ENCODE peak calls at places on chromosomes 16 and 17, in eight cellular contexts. A, S, C, G, V, K, H and Y are unnamed samples.

GRCh38 chr17:66750756-66751543 is 84.0 kb upstream of the CACNG5 start:
- DNase-seq in C (no peak), S (no peak), K (no peak), H (no peak), V (no peak), A (no peak), G (no peak), Y (no peak)

GRCh38 chr16:78638371-78638770 is 538.9 kb downstream of the WWOX start:
- DNase-seq in V (no peak), S (no peak), C (no peak), A (no peak), H (no peak), K (no peak), G (no peak), Y (no peak)

GRCh38 chr17:41773190-41773588 is 13.3 kb downstream of the JUP start:
- DNase-seq in A (peak), V (peak), H (no peak), C (peak), G (peak), S (peak), K (peak), Y (no peak)

GRCh38 chr17:42760652-42761581 is at the start of gene RAMP2:
- DNase-seq in C (peak), V (peak), K (peak), G (peak), S (no peak), A (no peak), H (no peak), Y (no peak)

GRCh38 chr17:82826211-82826610 is 13.6 kb downstream of the ZNF750 start:
- DNase-seq in V (no peak), C (no peak), G (no peak), A (no peak), S (no peak), H (no peak), K (no peak), Y (no peak)

GRCh38 chr16:27109666-27110523 is 43.2 kb downstream of the C16orf82 start:
- DNase-seq in S (peak), C (peak), H (no peak), K (peak), G (peak), A (peak), V (peak), Y (peak)

GRCh38 chr17:7122386-7122785 is 7.8 kb upstream of the ASGR2 start:
- DNase-seq in V (no peak), H (no peak), G (no peak), C (no peak), K (no peak), A (no peak), S (no peak), Y (no peak)

GRCh38 chr17:82794781-82795505 is 43.1 kb downstream of the TBCD start:
- DNase-seq in K (no peak), V (no peak), A (no peak), C (no peak), S (no peak), G (no peak), H (no peak), Y (no peak)

GRCh38 chr17:2795412-2796163 is 650 bp upstream of the RAP1GAP2 start:
- DNase-seq in K (no peak), H (no peak), C (no peak), S (no peak), A (no peak), V (no peak), G (no peak), Y (no peak)

GRCh38 chr17:60577147-60577925 is 22.7 kb upstream of the PPM1D start:
- DNase-seq in G (no peak), H (peak), S (no peak), C (no peak), V (peak), A (no peak), K (no peak), Y (no peak)

GRCh38 chr16:31201511-31202401 is 804 bp downstream of the PYCARD start:
- DNase-seq in G (peak), S (no peak), A (peak), K (peak), V (no peak), C (peak), H (no peak), Y (peak)

GRCh38 chr17:82848022-82848592 is 8.3 kb upstream of the ZNF750 start:
- DNase-seq in K (no peak), G (no peak), H (no peak), A (peak), S (no peak), V (peak), C (peak), Y (peak)

GRCh38 chr16:19084879-19085278 is 17.5 kb downstream of the COQ7 start:
- DNase-seq in A (no peak), G (no peak), V (no peak), K (no peak), H (no peak), C (no peak), S (no peak), Y (no peak)

GRCh38 chr17:29504711-29505110 is 62.1 kb downstream of the ABHD15 start:
- DNase-seq in S (no peak), K (no peak), A (no peak), G (no peak), C (no peak), V (no peak), H (no peak), Y (no peak)

GRCh38 chr17:60840456-60840855 is 162.8 kb downstream of the BCAS3 start:
- DNase-seq in V (no peak), K (no peak), S (no peak), C (no peak), H (no peak), A (no peak), G (no peak), Y (no peak)

GRCh38 chr17:71900830-71901229 is 220.0 kb upstream of the SOX9 start:
- DNase-seq in K (no peak), C (no peak), V (no peak), S (no peak), G (no peak), A (no peak), H (no peak), Y (no peak)

GRCh38 chr17:62780273-62780672 is 27.8 kb downstream of the MARCHF10 start:
- DNase-seq in C (peak), G (no peak), K (peak), A (peak), H (no peak), S (peak), V (no peak), Y (no peak)

GRCh38 chr17:43816336-43817320 is 16.3 kb downstream of the MPP3 start:
- DNase-seq in H (no peak), C (no peak), V (no peak), A (no peak), G (no peak), S (no peak), K (no peak), Y (no peak)

GRCh38 chr17:12047977-12048376 is 27.3 kb downstream of the MAP2K4 start:
- DNase-seq in K (no peak), A (no peak), V (no peak), S (no peak), H (no peak), C (no peak), G (no peak), Y (no peak)

GRCh38 chr17:28527859-28528258 is 21.7 kb downstream of the FOXN1 start:
- DNase-seq in K (no peak), H (no peak), V (no peak), G (no peak), S (peak), A (peak), C (no peak), Y (no peak)

GRCh38 chr17:47638903-47639302 is 10.8 kb upstream of the KPNB1 start:
- DNase-seq in V (no peak), K (no peak), A (no peak), S (no peak), H (no peak), G (no peak), C (no peak), Y (no peak)

GRCh38 chr17:80558046-80558445 is 13.4 kb downstream of the RPTOR start:
- DNase-seq in C (no peak), S (no peak), H (no peak), V (no peak), A (no peak), K (no peak), G (no peak), Y (no peak)

GRCh38 chr17:16886655-16887322 is 85.1 kb downstream of the TNFRSF13B start:
- DNase-seq in H (no peak), V (no peak), A (no peak), G (no peak), S (no peak), K (no peak), C (no peak), Y (no peak)

GRCh38 chr16:89084814-89085612 is 8.6 kb upstream of the ACSF3 start:
- DNase-seq in A (no peak), V (no peak), H (no peak), G (no peak), S (peak), K (no peak), C (no peak), Y (no peak)

GRCh38 chr16:89187337-89188063 is 12.8 kb downstream of the SLC22A31 start:
- DNase-seq in V (no peak), C (peak), H (no peak), S (no peak), G (peak), A (peak), K (no peak), Y (no peak)

GRCh38 chr17:48551601-48552452 is 6.9 kb upstream of the HOXB2 start:
- DNase-seq in K (no peak), C (no peak), H (no peak), A (no peak), G (no peak), S (no peak), V (no peak), Y (no peak)

GRCh38 chr16:19169081-19169639 is 1.1 kb downstream of the SYT17 start:
- DNase-seq in H (no peak), G (peak), S (peak), A (no peak), K (no peak), C (no peak), V (no peak), Y (no peak)

GRCh38 chr16:87297918-87298631 is 19.1 kb downstream of the C16orf95 start:
- DNase-seq in K (no peak), V (no peak), H (no peak), C (no peak), A (no peak), G (peak), S (no peak), Y (peak)

GRCh38 chr16:70691223-70692129 is 5.6 kb upstream of the MTSS2 start:
- DNase-seq in K (peak), C (peak), S (no peak), H (no peak), G (no peak), A (peak), V (peak), Y (no peak)

DNA sequence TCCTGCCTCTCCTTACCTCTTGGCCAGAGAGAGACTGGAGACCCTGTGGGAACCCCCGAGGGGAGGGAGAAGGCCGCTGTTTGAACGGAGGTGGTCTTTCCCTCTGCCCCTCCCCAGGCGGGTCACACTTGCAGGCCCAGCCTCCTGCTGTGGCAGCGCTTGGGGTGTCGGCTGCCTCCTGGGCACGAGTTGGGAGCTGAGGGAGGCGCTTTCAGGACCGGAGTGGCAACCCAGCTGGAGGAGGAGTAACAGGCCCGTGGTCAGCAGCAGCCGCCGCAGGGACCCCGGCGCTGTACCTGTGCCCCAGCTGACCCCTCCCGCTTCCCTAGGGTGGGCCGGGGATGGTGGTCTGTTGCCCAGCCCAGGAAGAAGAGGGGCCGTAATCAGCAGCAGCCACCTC is 278.3 kb downstream of the SEC14L1 start:
- DNase-seq in G (no peak), K (no peak), H (no peak), S (no peak), A (no peak), V (no peak), C (no peak), Y (no peak)
- H3K27ac ChIP-seq in G (no peak), K (peak), H (no peak), S (no peak), A (no peak), V (peak), C (no peak), Y (no peak)

GRCh38 chr17:65093930-65094329 is 37.4 kb upstream of the GNA13 start:
- DNase-seq in A (no peak), H (no peak), K (no peak), V (no peak), S (no peak), G (no peak), C (no peak), Y (no peak)
- TF ChIP-seq CTCF in A (no peak), H (peak), K (no peak), V (no peak), S (no peak), G (peak), C (no peak), Y (no peak)

DNA sequence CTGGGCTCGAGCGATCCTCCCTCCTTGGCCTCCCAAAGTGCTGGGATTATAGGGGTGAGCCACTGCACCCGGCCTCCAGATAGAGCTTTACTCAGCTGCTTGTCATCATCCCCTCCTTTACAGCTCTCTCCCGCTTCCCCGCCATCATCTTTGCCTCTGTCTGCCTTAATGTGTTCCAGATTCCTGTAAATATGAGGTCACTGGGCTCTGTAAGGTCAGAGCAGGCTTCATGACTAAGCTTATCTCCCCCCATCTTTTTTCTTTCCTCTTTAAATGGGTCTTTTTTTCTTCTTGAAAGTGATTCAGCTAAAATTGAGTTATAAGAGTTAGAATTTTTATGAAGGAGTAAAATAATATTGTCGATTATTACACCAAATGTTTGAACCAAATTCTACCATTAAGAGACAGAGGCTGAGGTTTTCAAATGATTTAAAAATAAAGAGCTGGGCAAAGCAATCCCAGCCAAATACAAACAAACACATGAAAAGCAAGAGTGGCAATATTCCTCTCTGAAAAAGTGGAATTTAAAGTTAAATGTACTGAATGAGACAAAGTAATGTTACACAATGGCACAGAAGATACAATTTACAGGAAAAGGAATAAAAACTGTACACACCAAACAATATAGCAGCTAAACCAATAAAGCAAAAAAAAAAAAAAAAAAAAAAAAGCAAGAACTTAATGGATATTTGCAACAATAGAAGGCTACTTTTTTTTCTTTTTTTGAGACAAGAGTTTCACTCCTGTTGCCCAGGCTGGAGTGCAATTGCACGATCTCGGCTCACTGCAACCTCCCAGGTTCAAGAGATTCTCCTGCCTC is 62.1 kb downstream of the CRISPLD2 start:
- DNase-seq in H (no peak), S (no peak), V (no peak), A (no peak), G (no peak), C (peak), K (no peak), Y (no peak)
- H3K27ac ChIP-seq in H (no peak), S (no peak), V (no peak), A (no peak), G (no peak), C (no peak), K (peak), Y (no peak)

DNA sequence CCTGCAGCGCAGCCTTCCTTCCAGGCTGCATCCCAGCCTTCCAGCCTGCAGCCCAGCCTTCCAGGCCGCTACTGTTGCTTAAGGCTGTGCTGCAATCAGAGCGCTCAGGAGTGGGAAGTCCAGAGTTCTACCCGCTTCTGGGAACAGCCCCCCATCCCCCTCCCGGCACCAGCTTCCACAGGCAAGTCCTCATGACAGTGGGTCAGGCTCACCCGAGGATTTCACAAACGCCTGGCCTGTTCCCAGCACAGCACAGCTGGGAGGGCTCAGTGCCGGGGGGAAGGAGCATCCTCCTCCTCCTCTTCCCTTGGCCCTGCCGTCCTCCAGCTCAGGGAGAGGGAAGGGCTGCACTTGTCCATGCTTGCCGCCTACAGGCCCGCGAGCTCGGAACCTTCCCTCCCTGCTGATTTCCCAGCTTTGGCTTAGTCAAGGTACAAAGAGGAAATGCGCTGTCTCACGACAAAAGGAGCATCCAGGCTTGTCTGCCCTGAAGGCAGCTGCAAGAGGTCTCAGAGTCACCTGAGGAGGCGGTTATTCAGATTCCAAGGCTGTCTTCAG is 8.3 kb downstream of the SOCS3 start:
- DNase-seq in G (peak), A (peak), S (peak), H (no peak), V (peak), K (peak), C (peak), Y (no peak)
- TF ChIP-seq CTCF in G (no peak), A (no peak), S (no peak), H (no peak), V (peak), K (no peak), C (no peak), Y (no peak)

DNA sequence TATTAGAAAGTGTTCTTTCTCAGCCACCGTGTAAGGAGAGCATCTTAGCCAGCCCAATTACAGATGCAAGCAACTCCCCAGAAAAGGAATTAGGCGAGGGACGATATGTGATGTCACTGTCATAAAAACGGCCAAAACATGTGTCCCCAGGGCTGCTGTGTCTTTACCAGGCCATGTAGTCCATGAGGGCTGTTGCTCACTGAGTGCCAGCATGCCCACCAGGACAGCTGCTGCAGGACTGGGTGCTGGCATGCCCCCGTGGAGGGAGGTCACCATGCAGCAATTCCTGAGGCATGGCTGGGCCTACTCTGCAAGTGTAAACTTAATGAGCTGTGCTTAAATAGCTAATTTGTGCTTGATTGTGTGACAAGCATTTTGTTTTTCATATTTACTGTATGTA is 156.9 kb downstream of the LGALS9B start:
- DNase-seq in G (no peak), V (no peak), K (no peak), C (no peak), H (no peak), S (no peak), A (no peak), Y (no peak)
- H3K27ac ChIP-seq in G (no peak), V (no peak), K (no peak), C (no peak), H (no peak), S (no peak), A (no peak), Y (no peak)

DNA sequence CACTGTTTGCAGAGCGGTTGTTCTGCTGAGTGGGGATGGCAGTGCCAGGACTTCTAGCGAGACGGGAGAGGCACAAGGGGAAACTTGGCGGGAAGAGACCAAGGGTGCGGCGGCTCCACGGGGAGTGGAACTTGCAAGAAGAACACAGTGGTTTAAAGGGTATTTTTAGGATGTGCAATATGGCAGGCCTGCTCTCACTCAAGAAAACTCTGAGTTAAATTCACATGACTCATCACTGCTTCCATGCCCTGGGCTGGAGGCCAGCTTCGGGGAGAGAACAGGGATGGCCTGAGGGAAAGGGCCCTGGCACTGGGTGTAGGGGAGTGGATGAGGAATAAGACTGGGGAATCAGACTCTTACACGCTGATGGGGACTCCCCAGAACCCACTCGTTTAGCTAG is 13.3 kb upstream of the CD300LD start:
- DNase-seq in K (peak), V (no peak), S (no peak), G (no peak), H (no peak), A (peak), C (peak), Y (no peak)
- TF ChIP-seq CTCF in K (no peak), V (no peak), S (no peak), G (no peak), H (no peak), A (no peak), C (no peak), Y (no peak)

DNA sequence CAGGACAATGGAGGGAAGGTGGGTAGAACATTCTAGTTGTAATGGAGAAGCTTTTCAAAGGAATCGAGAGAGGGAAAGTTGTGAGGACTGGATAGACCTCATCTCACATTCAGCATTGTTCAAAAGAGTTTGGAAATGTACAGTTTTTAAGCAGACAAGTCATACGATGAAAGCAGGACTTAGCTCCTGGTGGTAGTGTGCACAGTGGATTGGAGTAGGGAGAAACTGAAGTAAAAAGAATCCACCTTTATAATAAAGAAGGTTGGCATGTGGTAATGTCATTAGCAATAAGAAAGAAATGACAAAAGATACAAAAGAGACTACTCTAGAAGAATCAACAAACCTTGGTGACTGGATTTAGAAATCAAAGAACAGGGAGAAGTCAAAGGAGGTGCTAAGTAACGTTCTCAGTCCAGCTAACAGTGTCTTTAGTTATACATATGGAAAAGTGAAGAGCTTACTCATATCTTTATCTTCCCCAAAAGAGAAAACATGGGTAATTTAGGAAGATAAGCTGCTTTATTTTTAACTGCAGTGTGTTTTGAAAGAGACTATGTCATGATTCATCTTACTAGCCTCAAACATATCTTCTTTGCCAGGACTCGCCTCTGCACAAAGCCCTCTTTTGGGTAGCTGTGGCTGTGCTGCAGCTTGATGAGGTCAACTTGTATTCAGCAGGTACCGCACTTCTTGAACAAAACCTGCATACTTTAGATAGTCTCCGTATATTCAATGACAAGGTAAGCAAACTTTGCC is 18.7 kb upstream of the EVI2A start:
- DNase-seq in A (no peak), H (no peak), K (no peak), G (no peak), C (no peak), V (no peak), S (no peak), Y (no peak)
- H3K27ac ChIP-seq in A (no peak), H (no peak), K (no peak), G (no peak), C (no peak), V (no peak), S (no peak), Y (no peak)